ENCODE peak calls at places on chromosomes 16 and 17, in six cellular contexts. A is SW480; J is CD4-positive, alpha-beta memory T cell; R is stimulated activated naive CD4-positive, alpha-beta T cell; N is activated CD8-positive, alpha-beta memory T cell treated with anti-CD3 and anti-CD28 coated beads, Interleukin-2, amount 50 U/mL, for 48 hours; O is heart right ventricle. Z is an unnamed sample.
A peak's percentile ranks its signal among the peaks of the same experiment; 100 is the strongest.

GRCh38 chr16:85383836-85384825 is 229.0 kb upstream of the GSE1 start:
- DNase-seq in A (no peak), J (no peak), R (no peak), N (no peak), O (no peak), Z (no peak)

GRCh38 chr17:17840751-17841591 is 4.2 kb upstream of the SREBF1 start:
- DNase-seq in A (peak; percentile 43), J (no peak), R (no peak), N (no peak), O (no peak), Z (no peak)

GRCh38 chr16:69865701-69866100 is 85.4 kb upstream of the CLEC18A start:
- DNase-seq in A (peak; percentile 39), J (no peak), R (no peak), N (no peak), O (peak; percentile 23), Z (peak; percentile 54)

GRCh38 chr17:62995377-62995885 is 29.4 kb downstream of the TANC2 start:
- DNase-seq in A (peak; percentile 51), J (peak; percentile 2), R (no peak), N (no peak), O (peak; percentile 8), Z (no peak)

GRCh38 chr17:28904800-28905199 is 1.9 kb upstream of the DHRS13 start:
- DNase-seq in A (no peak), J (no peak), R (no peak), N (no peak), O (no peak), Z (no peak)

GRCh38 chr17:76279742-76280287 is 14.7 kb downstream of the UBALD2 start:
- DNase-seq in A (no peak), J (no peak), R (no peak), N (no peak), O (no peak), Z (no peak)

GRCh38 chr17:52159810-52160578 is 1.5 kb upstream of the CA10 start:
- DNase-seq in A (no peak), J (no peak), R (no peak), N (no peak), O (no peak), Z (no peak)

GRCh38 chr17:42842286-42842685 is 2.1 kb upstream of the AOC2 start:
- DNase-seq in A (no peak), J (no peak), R (no peak), N (no peak), O (no peak), Z (no peak)

GRCh38 chr17:56908061-56908542 is 5.7 kb downstream of the TRIM25 start:
- DNase-seq in A (peak; percentile 53), J (peak; percentile 28), R (no peak), N (no peak), O (peak; percentile 24), Z (no peak)

GRCh38 chr17:2929881-2930533 is 133.4 kb downstream of the OR1D5 start:
- DNase-seq in A (peak; percentile 35), J (no peak), R (no peak), N (peak; percentile 64), O (peak; percentile 40), Z (peak; percentile 75)

GRCh38 chr16:88428156-88428555 is 24.9 kb upstream of the ZFPM1 start:
- DNase-seq in A (no peak), J (no peak), R (no peak), N (no peak), O (no peak), Z (no peak)

GRCh38 chr17:76408037-76408849 is 23.8 kb downstream of the SPHK1 start:
- DNase-seq in A (peak; percentile 43), J (peak; percentile 66), R (peak; percentile 42), N (peak; percentile 82), O (peak; percentile 55), Z (no peak)

GRCh38 chr16:868386-868755 is 67.8 kb upstream of the GNG13 start:
- DNase-seq in A (no peak), J (no peak), R (no peak), N (no peak), O (no peak), Z (no peak)

GRCh38 chr16:59848314-59848713 is 1114.2 kb upstream of the GOT2 start:
- DNase-seq in A (no peak), J (no peak), R (no peak), N (no peak), O (no peak), Z (no peak)

GRCh38 chr16:56606688-56607618 is 1.4 kb upstream of the MT2A start:
- DNase-seq in A (peak; percentile 94), J (no peak), R (no peak), N (no peak), O (peak; percentile 81), Z (no peak)

GRCh38 chr17:56674401-56674925 is 81.0 kb downstream of the NOG start:
- DNase-seq in A (no peak), J (no peak), R (no peak), N (no peak), O (no peak), Z (no peak)

GRCh38 chr16:74740795-74741304 is 33.8 kb downstream of the FA2H start:
- DNase-seq in A (peak; percentile 83), J (no peak), R (no peak), N (no peak), O (no peak), Z (no peak)

GRCh38 chr17:42754782-42755181 is 6.2 kb upstream of the RAMP2 start:
- DNase-seq in A (no peak), J (no peak), R (no peak), N (no peak), O (peak; percentile 45), Z (no peak)

Z was measured in Caco-2.